ENCODE peak calls at places on chromosomes 7 and 10, in ten cellular contexts. One of them, this sample, is unnamed.

GRCh38 chr10:9211228-9211627 is 1156.7 kb downstream of the GATA3 start:
- DNase-seq in heart right ventricle: no peak
- DNase-seq in Panc1: no peak
- DNase-seq in Caco-2: no peak
- DNase-seq in right atrium auricular region: no peak
- DNase-seq in tibial artery: no peak
- DNase-seq in BJ: no peak
- DNase-seq in transverse colon: no peak
- DNase-seq in PC-9: no peak
- DNase-seq in cardiac muscle cell: peak; percentile 5
- DNase-seq in this sample: no peak

GRCh38 chr7:131326576-131326975 is 1.1 kb upstream of the MKLN1 start:
- DNase-seq in heart right ventricle: no peak
- DNase-seq in Panc1: no peak
- DNase-seq in Caco-2: no peak
- DNase-seq in right atrium auricular region: no peak
- DNase-seq in tibial artery: no peak
- DNase-seq in BJ: no peak
- DNase-seq in transverse colon: no peak
- DNase-seq in PC-9: no peak
- DNase-seq in cardiac muscle cell: no peak
- DNase-seq in this sample: no peak

GRCh38 chr7:44853391-44853790 is 5.5 kb upstream of the H2AZ2 start:
- DNase-seq in heart right ventricle: no peak
- DNase-seq in Panc1: no peak
- DNase-seq in Caco-2: no peak
- DNase-seq in right atrium auricular region: no peak
- DNase-seq in tibial artery: no peak
- DNase-seq in BJ: no peak
- DNase-seq in transverse colon: no peak
- DNase-seq in PC-9: no peak
- DNase-seq in cardiac muscle cell: no peak
- DNase-seq in this sample: no peak

GRCh38 chr7:36671432-36671829 is 52.9 kb downstream of the AOAH start:
- DNase-seq in heart right ventricle: no peak
- DNase-seq in Panc1: no peak
- DNase-seq in Caco-2: no peak
- DNase-seq in right atrium auricular region: no peak
- DNase-seq in tibial artery: no peak
- DNase-seq in BJ: no peak
- DNase-seq in transverse colon: no peak
- DNase-seq in PC-9: no peak
- DNase-seq in cardiac muscle cell: no peak
- DNase-seq in this sample: no peak

GRCh38 chr10:86972613-86973380 is 4.5 kb downstream of the ADIRF start:
- DNase-seq in heart right ventricle: no peak
- DNase-seq in Panc1: no peak
- DNase-seq in Caco-2: no peak
- DNase-seq in right atrium auricular region: no peak
- DNase-seq in tibial artery: peak; percentile 75
- DNase-seq in BJ: no peak
- DNase-seq in transverse colon: no peak
- DNase-seq in PC-9: no peak
- DNase-seq in cardiac muscle cell: no peak
- DNase-seq in this sample: no peak

GRCh38 chr10:78290131-78290750 is 256.6 kb downstream of the RPS24 start:
- DNase-seq in heart right ventricle: no peak
- DNase-seq in Panc1: no peak
- DNase-seq in Caco-2: no peak
- DNase-seq in right atrium auricular region: no peak
- DNase-seq in tibial artery: no peak
- DNase-seq in BJ: no peak
- DNase-seq in transverse colon: no peak
- DNase-seq in PC-9: no peak
- DNase-seq in cardiac muscle cell: no peak
- DNase-seq in this sample: no peak

GRCh38 chr7:42262907-42263466 is 26.0 kb upstream of the GLI3 start:
- DNase-seq in heart right ventricle: peak; percentile 36
- DNase-seq in Panc1: no peak
- DNase-seq in Caco-2: no peak
- DNase-seq in right atrium auricular region: no peak
- DNase-seq in tibial artery: peak; percentile 86
- DNase-seq in BJ: peak; percentile 71
- DNase-seq in transverse colon: peak; percentile 36
- DNase-seq in PC-9: no peak
- DNase-seq in cardiac muscle cell: peak; percentile 58
- DNase-seq in this sample: no peak

GRCh38 chr10:97849491-97850402 is at the start of gene GOLGA7B:
- DNase-seq in heart right ventricle: no peak
- DNase-seq in Panc1: no peak
- DNase-seq in Caco-2: peak; percentile 53
- DNase-seq in right atrium auricular region: no peak
- DNase-seq in tibial artery: no peak
- DNase-seq in BJ: no peak
- DNase-seq in transverse colon: peak; percentile 44
- DNase-seq in PC-9: peak; percentile 58
- DNase-seq in cardiac muscle cell: peak; percentile 55
- DNase-seq in this sample: no peak

GRCh38 chr7:103149808-103150180 is 895 bp upstream of the NAPEPLD start:
- DNase-seq in heart right ventricle: no peak
- DNase-seq in Panc1: no peak
- DNase-seq in Caco-2: no peak
- DNase-seq in right atrium auricular region: no peak
- DNase-seq in tibial artery: no peak
- DNase-seq in BJ: no peak
- DNase-seq in transverse colon: no peak
- DNase-seq in PC-9: no peak
- DNase-seq in cardiac muscle cell: no peak
- DNase-seq in this sample: no peak

GRCh38 chr7:148501707-148502139 is 88.8 kb upstream of the C7orf33 start:
- DNase-seq in heart right ventricle: no peak
- DNase-seq in Panc1: no peak
- DNase-seq in Caco-2: peak; percentile 61
- DNase-seq in right atrium auricular region: no peak
- DNase-seq in tibial artery: no peak
- DNase-seq in BJ: no peak
- DNase-seq in transverse colon: peak; percentile 40
- DNase-seq in PC-9: no peak
- DNase-seq in cardiac muscle cell: peak; percentile 39
- DNase-seq in this sample: peak; percentile 79

GRCh38 chr10:3829193-3830050 is 44.4 kb upstream of the KLF6 start:
- DNase-seq in heart right ventricle: no peak
- DNase-seq in Panc1: no peak
- DNase-seq in Caco-2: no peak
- DNase-seq in right atrium auricular region: no peak
- DNase-seq in tibial artery: no peak
- DNase-seq in BJ: no peak
- DNase-seq in transverse colon: no peak
- DNase-seq in PC-9: no peak
- DNase-seq in cardiac muscle cell: no peak
- DNase-seq in this sample: no peak
- H3K4me3 ChIP-seq in heart right ventricle: peak overlapping the region; percentile 50
- H3K4me3 ChIP-seq in Panc1: peak overlapping the region; percentile 29
- H3K4me3 ChIP-seq in Caco-2: no peak overlapping the region
- H3K4me3 ChIP-seq in right atrium auricular region: peak overlapping the region; percentile 44
- H3K4me3 ChIP-seq in tibial artery: peak overlapping the region; percentile 54
- H3K4me3 ChIP-seq in BJ: no peak overlapping the region
- H3K4me3 ChIP-seq in transverse colon: peak overlapping the region; percentile 15
- H3K4me3 ChIP-seq in PC-9: no peak overlapping the region
- H3K4me3 ChIP-seq in cardiac muscle cell: no peak overlapping the region
- H3K4me3 ChIP-seq in this sample: no peak overlapping the region

GRCh38 chr10:6202098-6202683 is 541 bp upstream of the PFKFB3 start:
- DNase-seq in heart right ventricle: peak; percentile 21
- DNase-seq in Panc1: no peak
- DNase-seq in Caco-2: no peak
- DNase-seq in right atrium auricular region: no peak
- DNase-seq in tibial artery: peak; percentile 77
- DNase-seq in BJ: no peak
- DNase-seq in transverse colon: no peak
- DNase-seq in PC-9: no peak
- DNase-seq in cardiac muscle cell: no peak
- DNase-seq in this sample: no peak

GRCh38 chr10:6204063-6204340 is 1.3 kb downstream of the PFKFB3 start:
- DNase-seq in heart right ventricle: no peak
- DNase-seq in Panc1: no peak
- DNase-seq in Caco-2: no peak
- DNase-seq in right atrium auricular region: no peak
- DNase-seq in tibial artery: peak; percentile 79
- DNase-seq in BJ: no peak
- DNase-seq in transverse colon: peak; percentile 60
- DNase-seq in PC-9: peak; percentile 73
- DNase-seq in cardiac muscle cell: no peak
- DNase-seq in this sample: no peak

GRCh38 chr10:6204341-6205191 is 1.8 kb downstream of the PFKFB3 start:
- DNase-seq in heart right ventricle: peak; percentile 59
- DNase-seq in Panc1: no peak
- DNase-seq in Caco-2: no peak
- DNase-seq in right atrium auricular region: no peak
- DNase-seq in tibial artery: peak; percentile 90
- DNase-seq in BJ: no peak
- DNase-seq in transverse colon: peak; percentile 32
- DNase-seq in PC-9: peak; percentile 77
- DNase-seq in cardiac muscle cell: peak; percentile 74
- DNase-seq in this sample: no peak

GRCh38 chr10:6202684-6203330 is at the start of gene PFKFB3:
- DNase-seq in heart right ventricle: peak; percentile 95
- DNase-seq in Panc1: peak; percentile 30
- DNase-seq in Caco-2: peak; percentile 96
- DNase-seq in right atrium auricular region: peak; percentile 96
- DNase-seq in tibial artery: peak; percentile 97
- DNase-seq in BJ: no peak
- DNase-seq in transverse colon: peak; percentile 95
- DNase-seq in PC-9: peak; percentile 96
- DNase-seq in cardiac muscle cell: peak; percentile 97
- DNase-seq in this sample: peak; percentile 53

GRCh38 chr10:6203331-6204062 is 765 bp downstream of the PFKFB3 start:
- DNase-seq in heart right ventricle: peak; percentile 46
- DNase-seq in Panc1: no peak
- DNase-seq in Caco-2: peak; percentile 61
- DNase-seq in right atrium auricular region: no peak
- DNase-seq in tibial artery: peak; percentile 76
- DNase-seq in BJ: no peak
- DNase-seq in transverse colon: peak; percentile 58
- DNase-seq in PC-9: peak; percentile 68
- DNase-seq in cardiac muscle cell: peak; percentile 64
- DNase-seq in this sample: no peak
- TF ChIP-seq CTCF in heart right ventricle: no peak
- TF ChIP-seq CTCF in Panc1: peak; percentile 53
- TF ChIP-seq CTCF in Caco-2: peak; percentile 20
- TF ChIP-seq CTCF in right atrium auricular region: peak; percentile 35
- TF ChIP-seq CTCF in tibial artery: no peak
- TF ChIP-seq CTCF in BJ: peak; percentile 0
- TF ChIP-seq CTCF in transverse colon: no peak
- TF ChIP-seq CTCF in PC-9: peak; percentile 16
- TF ChIP-seq CTCF in cardiac muscle cell: no peak
- TF ChIP-seq CTCF in this sample: peak; percentile 46

GRCh38 chr10:4403638-4404252 is 422.3 kb upstream of the AKR1E2 start:
- DNase-seq in heart right ventricle: no peak
- DNase-seq in Panc1: no peak
- DNase-seq in Caco-2: no peak
- DNase-seq in right atrium auricular region: no peak
- DNase-seq in tibial artery: no peak
- DNase-seq in BJ: no peak
- DNase-seq in transverse colon: no peak
- DNase-seq in PC-9: no peak
- DNase-seq in cardiac muscle cell: no peak
- DNase-seq in this sample: no peak

GRCh38 chr10:4409281-4409680 is 416.7 kb upstream of the AKR1E2 start:
- DNase-seq in heart right ventricle: no peak
- DNase-seq in Panc1: no peak
- DNase-seq in Caco-2: no peak
- DNase-seq in right atrium auricular region: no peak
- DNase-seq in tibial artery: no peak
- DNase-seq in BJ: no peak
- DNase-seq in transverse colon: no peak
- DNase-seq in PC-9: no peak
- DNase-seq in cardiac muscle cell: no peak
- DNase-seq in this sample: no peak

GRCh38 chr10:4407783-4408182 is 418.2 kb upstream of the AKR1E2 start:
- DNase-seq in heart right ventricle: no peak
- DNase-seq in Panc1: no peak
- DNase-seq in Caco-2: no peak
- DNase-seq in right atrium auricular region: no peak
- DNase-seq in tibial artery: no peak
- DNase-seq in BJ: no peak
- DNase-seq in transverse colon: no peak
- DNase-seq in PC-9: no peak
- DNase-seq in cardiac muscle cell: peak; percentile 47
- DNase-seq in this sample: no peak

DNA sequence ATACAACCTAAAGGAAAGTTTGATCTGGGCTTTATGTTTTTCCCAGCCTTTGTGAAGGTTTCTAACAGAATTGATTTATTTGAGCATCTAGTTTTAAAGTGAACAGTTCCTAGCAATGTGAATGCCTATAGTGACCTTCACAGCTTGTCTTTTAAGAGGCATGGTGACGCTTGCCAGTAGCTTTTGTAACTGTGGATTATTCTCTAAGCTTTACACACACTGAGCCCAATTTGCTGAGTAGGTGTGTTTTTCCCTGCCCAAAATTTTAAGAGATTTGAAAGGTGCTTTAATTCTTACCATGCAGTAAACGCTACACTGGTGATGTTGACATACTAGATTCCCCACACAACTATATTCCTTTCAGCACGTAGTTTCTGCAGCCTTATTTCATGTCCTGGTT is 420.2 kb upstream of the AKR1E2 start:
- DNase-seq in heart right ventricle: no peak
- DNase-seq in Panc1: no peak
- DNase-seq in Caco-2: no peak
- DNase-seq in right atrium auricular region: no peak
- DNase-seq in tibial artery: no peak
- DNase-seq in BJ: no peak
- DNase-seq in transverse colon: no peak
- DNase-seq in PC-9: no peak
- DNase-seq in cardiac muscle cell: no peak
- DNase-seq in this sample: no peak
- H3K4me3 ChIP-seq in heart right ventricle: no peak overlapping the region
- H3K4me3 ChIP-seq in Panc1: no peak overlapping the region
- H3K4me3 ChIP-seq in Caco-2: no peak overlapping the region
- H3K4me3 ChIP-seq in right atrium auricular region: no peak overlapping the region
- H3K4me3 ChIP-seq in tibial artery: no peak overlapping the region
- H3K4me3 ChIP-seq in BJ: no peak overlapping the region
- H3K4me3 ChIP-seq in transverse colon: no peak overlapping the region
- H3K4me3 ChIP-seq in PC-9: no peak overlapping the region
- H3K4me3 ChIP-seq in cardiac muscle cell: no peak overlapping the region
- H3K4me3 ChIP-seq in this sample: no peak overlapping the region

DNA sequence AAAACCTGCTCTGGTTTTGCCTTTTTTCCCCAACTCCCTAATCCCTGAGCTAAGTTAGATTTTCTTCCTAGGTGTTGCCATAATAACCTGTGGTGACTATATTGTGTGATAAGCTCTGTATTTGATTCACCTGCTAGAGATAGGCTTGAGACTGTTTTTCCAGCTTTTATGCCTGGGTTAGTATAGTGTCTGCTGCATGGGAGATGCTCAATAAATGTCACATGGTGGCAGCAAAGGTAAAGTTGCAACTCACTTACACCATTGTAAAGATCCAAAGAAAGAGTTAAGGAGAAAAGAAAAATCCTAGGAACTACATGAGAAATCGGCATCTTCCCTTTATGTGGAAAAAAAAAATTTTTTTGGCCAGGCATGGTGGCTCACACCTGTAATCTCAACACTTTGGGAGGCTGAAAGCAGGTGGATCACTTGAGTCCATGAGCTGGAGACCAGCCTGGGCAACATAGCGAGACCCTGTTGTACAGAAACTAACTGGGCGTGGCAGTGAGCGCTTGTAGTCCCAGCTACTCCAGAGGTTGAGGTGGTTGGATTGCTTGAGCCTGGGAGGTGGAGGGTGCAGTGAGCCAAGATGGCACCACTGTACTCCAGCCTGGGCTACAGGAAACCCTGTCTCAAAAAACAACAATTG is 3.7 kb downstream of the CCNJ start:
- DNase-seq in heart right ventricle: no peak
- DNase-seq in Panc1: no peak
- DNase-seq in Caco-2: no peak
- DNase-seq in right atrium auricular region: no peak
- DNase-seq in tibial artery: no peak
- DNase-seq in BJ: no peak
- DNase-seq in transverse colon: no peak
- DNase-seq in PC-9: no peak
- DNase-seq in cardiac muscle cell: peak; percentile 6
- DNase-seq in this sample: no peak
- TF ChIP-seq CTCF in heart right ventricle: no peak
- TF ChIP-seq CTCF in Panc1: peak; percentile 45
- TF ChIP-seq CTCF in Caco-2: peak; percentile 2
- TF ChIP-seq CTCF in right atrium auricular region: no peak
- TF ChIP-seq CTCF in tibial artery: no peak
- TF ChIP-seq CTCF in BJ: no peak
- TF ChIP-seq CTCF in transverse colon: no peak
- TF ChIP-seq CTCF in PC-9: no peak
- TF ChIP-seq CTCF in cardiac muscle cell: no peak
- TF ChIP-seq CTCF in this sample: no peak

This sample was measured in GM12864.